ENCODE peak calls at places on chromosomes 6 and 20, in ten cellular contexts. G is NCI-H1436; L is stimulated activated naive B cell treated with anti-CD40 and anti-IgM and Interleukin-4, amounts not matched to agents 10 μg/mL and 1 μg/mL and 100 μg/mL, for 72 hours; B is bronchial epithelial cell; D is effector CD4-positive, alpha-beta T cell; W is ACHN; O is NCI-H460; M is Calu3; S is cardiac septum; Z is choroid plexus epithelial cell. T is an unnamed sample.

GRCh38 chr6:5315883-5316282 is 54.6 kb downstream of the FARS2 start:
- DNase-seq in G (no peak), L (no peak), B (no peak), D (no peak), W (no peak), O (no peak), M (no peak), S (no peak), Z (peak; percentile 16), T (no peak)

GRCh38 chr6:107658920-107659879 is 164.9 kb downstream of the SCML4 start:
- DNase-seq in G (peak; percentile 8), L (no peak), B (peak; percentile 94), D (no peak), W (no peak), O (no peak), M (no peak), S (no peak), Z (peak; percentile 57), T (no peak)

GRCh38 chr6:11810039-11810541 is 31.5 kb upstream of the ADTRP start:
- DNase-seq in G (no peak), L (no peak), B (peak; percentile 92), D (no peak), W (peak; percentile 42), O (peak; percentile 78), M (peak; percentile 69), S (peak; percentile 87), Z (peak; percentile 82), T (no peak)

GRCh38 chr20:54013397-54013941 is 56.9 kb downstream of the BCAS1 start:
- DNase-seq in G (no peak), L (no peak), B (no peak), D (no peak), W (no peak), O (no peak), M (no peak), S (no peak), Z (no peak), T (no peak)

GRCh38 chr6:111237757-111238260 is 150.5 kb downstream of the SLC16A10 start:
- DNase-seq in G (no peak), L (no peak), B (peak; percentile 55), D (no peak), W (no peak), O (no peak), M (no peak), S (no peak), Z (no peak), T (no peak)

GRCh38 chr6:166032366-166033171 is 135.1 kb downstream of the TBXT start:
- DNase-seq in G (no peak), L (no peak), B (no peak), D (no peak), W (no peak), O (peak; percentile 89), M (peak; percentile 30), S (no peak), Z (peak; percentile 96), T (no peak)

GRCh38 chr6:125050663-125051318 is 88.6 kb downstream of the RNF217 start:
- DNase-seq in G (no peak), L (no peak), B (peak; percentile 68), D (no peak), W (no peak), O (peak; percentile 18), M (no peak), S (no peak), Z (peak; percentile 48), T (no peak)

GRCh38 chr6:63418741-63419140 is 99.0 kb upstream of the LGSN start:
- DNase-seq in G (no peak), L (no peak), B (no peak), D (no peak), W (no peak), O (no peak), M (no peak), S (no peak), Z (no peak), T (no peak)

GRCh38 chr6:98308564-98308963 is 525.8 kb upstream of the POU3F2 start:
- DNase-seq in G (no peak), L (no peak), B (no peak), D (no peak), W (no peak), O (no peak), M (no peak), S (no peak), Z (no peak), T (no peak)

GRCh38 chr6:45082091-45082490 is 246.0 kb upstream of the RUNX2 start:
- DNase-seq in G (no peak), L (no peak), B (no peak), D (no peak), W (no peak), O (no peak), M (no peak), S (no peak), Z (no peak), T (no peak)

GRCh38 chr20:5065489-5066383 is 54.0 kb downstream of the PCNA start:
- DNase-seq in G (no peak), L (no peak), B (peak; percentile 98), D (no peak), W (peak; percentile 96), O (peak; percentile 98), M (peak; percentile 82), S (peak; percentile 88), Z (peak; percentile 85), T (no peak)

GRCh38 chr6:90004511-90004910 is 110.2 kb downstream of the GJA10 start:
- DNase-seq in G (no peak), L (no peak), B (no peak), D (no peak), W (no peak), O (no peak), M (no peak), S (no peak), Z (no peak), T (no peak)

GRCh38 chr20:62985089-62985778 is 21.5 kb downstream of the BHLHE23 start:
- DNase-seq in G (peak; percentile 21), L (no peak), B (no peak), D (no peak), W (no peak), O (no peak), M (no peak), S (no peak), Z (no peak), T (no peak)

GRCh38 chr6:39037082-39037487 is 11.5 kb upstream of the GLP1R start:
- DNase-seq in G (no peak), L (no peak), B (no peak), D (no peak), W (no peak), O (no peak), M (no peak), S (no peak), Z (no peak), T (no peak)

GRCh38 chr6:126427713-126428112 is 87.8 kb downstream of the CENPW start:
- DNase-seq in G (no peak), L (no peak), B (no peak), D (no peak), W (no peak), O (no peak), M (no peak), S (no peak), Z (no peak), T (no peak)

GRCh38 chr20:51525241-51526104 is 17.0 kb downstream of the NFATC2 start:
- DNase-seq in G (no peak), L (no peak), B (peak; percentile 18), D (peak; percentile 36), W (no peak), O (no peak), M (no peak), S (no peak), Z (no peak), T (no peak)

GRCh38 chr6:113351183-113351834 is 505.8 kb upstream of the MARCKS start:
- DNase-seq in G (no peak), L (no peak), B (peak; percentile 78), D (no peak), W (no peak), O (no peak), M (no peak), S (no peak), Z (peak; percentile 80), T (no peak)

GRCh38 chr6:157679605-157680580 is 143.2 kb upstream of the SNX9 start:
- DNase-seq in G (no peak), L (no peak), B (no peak), D (no peak), W (no peak), O (no peak), M (no peak), S (peak; percentile 68), Z (peak; percentile 7), T (no peak)

GRCh38 chr6:102407886-102408741 is 1014.6 kb downstream of the GRIK2 start:
- DNase-seq in G (no peak), L (no peak), B (peak; percentile 76), D (no peak), W (no peak), O (no peak), M (no peak), S (no peak), Z (no peak), T (no peak)

GRCh38 chr6:156775717-156776116 is 1.5 kb upstream of the ARID1B start:
- DNase-seq in G (no peak), L (no peak), B (peak; percentile 32), D (no peak), W (no peak), O (no peak), M (no peak), S (no peak), Z (no peak), T (no peak)

GRCh38 chr6:157203764-157204163 is 119.6 kb downstream of the TMEM242 start:
- DNase-seq in G (no peak), L (no peak), B (no peak), D (no peak), W (no peak), O (no peak), M (no peak), S (no peak), Z (no peak), T (no peak)

GRCh38 chr20:63619505-63619904 is 7.4 kb downstream of the GMEB2 start:
- DNase-seq in G (no peak), L (no peak), B (no peak), D (no peak), W (no peak), O (no peak), M (no peak), S (no peak), Z (no peak), T (no peak)

GRCh38 chr6:169424821-169425240 is 171.2 kb upstream of the THBS2 start:
- DNase-seq in G (peak; percentile 32), L (no peak), B (no peak), D (no peak), W (no peak), O (no peak), M (no peak), S (no peak), Z (peak; percentile 60), T (no peak)

GRCh38 chr20:434221-434620 is 26.1 kb downstream of the RBCK1 start:
- DNase-seq in G (no peak), L (no peak), B (no peak), D (no peak), W (no peak), O (no peak), M (no peak), S (no peak), Z (no peak), T (no peak)

GRCh38 chr6:70396796-70397729 is 16.2 kb upstream of the FAM135A start:
- DNase-seq in G (no peak), L (no peak), B (peak; percentile 87), D (no peak), W (no peak), O (no peak), M (no peak), S (no peak), Z (peak; percentile 4), T (no peak)

GRCh38 chr20:37781626-37782025 is 87.8 kb downstream of the CTNNBL1 start:
- DNase-seq in G (no peak), L (no peak), B (peak; percentile 52), D (no peak), W (no peak), O (no peak), M (no peak), S (no peak), Z (no peak), T (no peak)